ENCODE peak calls at places on chromosomes 16 and 17, in ten cellular contexts. X, B, P, E, L, G, Y, R, J and U are unnamed samples.

GRCh38 chr16:14263011-14263410 is 191.9 kb downstream of the MRTFB start:
- DNase-seq in X (peak; percentile 18), B (no peak), P (no peak), E (no peak), L (no peak), G (no peak), Y (no peak), R (no peak), J (no peak), U (no peak)

GRCh38 chr17:71432378-71433315 is 688.2 kb upstream of the SOX9 start:
- DNase-seq in X (no peak), B (no peak), P (no peak), E (no peak), L (no peak), G (no peak), Y (no peak), R (no peak), J (no peak), U (no peak)

GRCh38 chr16:87806608-87807546 is 41.1 kb upstream of the KLHDC4 start:
- DNase-seq in X (no peak), B (no peak), P (no peak), E (peak; percentile 75), L (peak; percentile 57), G (peak; percentile 78), Y (peak; percentile 52), R (peak; percentile 79), J (peak; percentile 38), U (no peak)

GRCh38 chr17:28071891-28072606 is 29.6 kb downstream of the NLK start:
- DNase-seq in X (no peak), B (no peak), P (no peak), E (no peak), L (peak; percentile 78), G (no peak), Y (no peak), R (no peak), J (no peak), U (no peak)

GRCh38 chr16:66491716-66492064 is 58.2 kb downstream of the TK2 start:
- DNase-seq in X (no peak), B (no peak), P (no peak), E (no peak), L (no peak), G (no peak), Y (peak; percentile 6), R (no peak), J (no peak), U (no peak)

GRCh38 chr17:78322858-78323455 is 36.9 kb downstream of the SOCS3 start:
- DNase-seq in X (no peak), B (no peak), P (no peak), E (no peak), L (no peak), G (no peak), Y (peak; percentile 84), R (no peak), J (no peak), U (no peak)

GRCh38 chr17:32350662-32351418 is 883 bp downstream of the ZNF207 start:
- DNase-seq in X (no peak), B (no peak), P (no peak), E (peak; percentile 13), L (peak; percentile 55), G (no peak), Y (peak; percentile 35), R (peak; percentile 31), J (peak; percentile 19), U (peak; percentile 40)

GRCh38 chr17:35545150-35545549 is 7.7 kb upstream of the SLFN12L start:
- DNase-seq in X (no peak), B (no peak), P (no peak), E (no peak), L (no peak), G (no peak), Y (no peak), R (no peak), J (no peak), U (no peak)

GRCh38 chr17:40462343-40463121 is 19.3 kb downstream of the IGFBP4 start:
- DNase-seq in X (no peak), B (no peak), P (no peak), E (no peak), L (no peak), G (no peak), Y (no peak), R (no peak), J (no peak), U (no peak)